ENCODE peak calls at places on chromosome 18, in five cellular contexts. Y is vagina; W is dorsolateral prefrontal cortex; C is stimulated activated CD8-positive, alpha-beta memory T cell treated with anti-CD3 and anti-CD28 coated beads, Interleukin-15, amount 100 ng/mL, for 48 hours; S is germinal center. I is an unnamed sample.

GRCh38 chr18:24023185-24023814 is 8.7 kb downstream of the TTC39C start:
- DNase-seq in C (no peak), W (no peak), Y (no peak), S (no peak), I (no peak)

GRCh38 chr18:31684279-31685096 is at the start of gene B4GALT6:
- DNase-seq in W (no peak), Y (no peak), S (peak; percentile 48), C (no peak), I (peak; percentile 81)

GRCh38 chr18:76610933-76611749 is 116.1 kb upstream of the ZNF516 start:
- DNase-seq in W (no peak), S (no peak), Y (no peak), C (no peak), I (no peak)

GRCh38 chr18:61637319-61637718 is 255.5 kb downstream of the RNF152 start:
- DNase-seq in W (no peak), C (no peak), Y (no peak), S (no peak), I (no peak)

GRCh38 chr18:44828080-44828479 is 147.4 kb downstream of the SETBP1 start:
- DNase-seq in W (no peak), Y (no peak), S (no peak), C (no peak), I (no peak)

GRCh38 chr18:47870605-47871004 is 59.9 kb downstream of the SMAD2 start:
- DNase-seq in Y (no peak), W (no peak), S (no peak), C (no peak), I (no peak)

GRCh38 chr18:58896268-58896667 is 31.6 kb downstream of the ZNF532 start:
- DNase-seq in W (no peak), Y (no peak), S (peak; percentile 74), C (no peak), I (peak; percentile 37)

GRCh38 chr18:22399949-22400348 is 17.8 kb downstream of the CTAGE1 start:
- DNase-seq in W (no peak), C (no peak), Y (no peak), S (no peak), I (no peak)

GRCh38 chr18:79871481-79872091 is 73.8 kb downstream of the KCNG2 start:
- DNase-seq in S (no peak), W (peak; percentile 21), C (no peak), Y (peak; percentile 74), I (no peak)

GRCh38 chr18:76306685-76307292 is 188.3 kb downstream of the ZNF516 start:
- DNase-seq in W (no peak), C (no peak), Y (no peak), S (no peak), I (no peak)

I was measured in GM06990.